ENCODE peak calls at places on chromosomes 6 and 20, in seven cellular contexts. G, M, L, S, I, C and D are unnamed samples.

GRCh38 chr6:143959865-143960264 is 48.2 kb downstream of the PLAGL1 start:
- DNase-seq in G (no peak), M (peak; percentile 5), L (no peak), S (no peak), I (no peak), C (no peak), D (no peak)

GRCh38 chr6:138278326-138278725 is 60.0 kb upstream of the PBOV1 start:
- DNase-seq in G (peak; percentile 21), M (peak; percentile 2), L (no peak), S (no peak), I (peak; percentile 9), C (no peak), D (peak; percentile 46)

GRCh38 chr20:19888269-19888669 is 128.9 kb upstream of the NAA20 start:
- DNase-seq in G (no peak), M (no peak), L (no peak), S (no peak), I (no peak), C (no peak), D (peak; percentile 18)

GRCh38 chr6:87274660-87275273 is 47.6 kb upstream of the SMIM8 start:
- DNase-seq in G (no peak), M (peak; percentile 82), L (peak; percentile 47), S (no peak), I (no peak), C (peak; percentile 21), D (peak; percentile 73)

GRCh38 chr6:1389791-1390070 is 355 bp downstream of the FOXF2 start:
- DNase-seq in G (no peak), M (no peak), L (no peak), S (no peak), I (no peak), C (no peak), D (no peak)

GRCh38 chr6:44824567-44824966 is 437.1 kb downstream of the CDC5L start:
- DNase-seq in G (no peak), M (no peak), L (no peak), S (no peak), I (no peak), C (no peak), D (no peak)

GRCh38 chr6:23505021-23505420 is 621.0 kb upstream of the NRSN1 start:
- DNase-seq in G (no peak), M (peak; percentile 77), L (no peak), S (no peak), I (no peak), C (no peak), D (peak; percentile 14)

GRCh38 chr20:32965581-32966373 is 38.5 kb downstream of the SUN5 start:
- DNase-seq in G (no peak), M (no peak), L (no peak), S (peak; percentile 55), I (no peak), C (no peak), D (no peak)

GRCh38 chr6:169936355-169936975 is 185.0 kb downstream of the ERMARD start:
- DNase-seq in G (no peak), M (no peak), L (no peak), S (no peak), I (no peak), C (no peak), D (no peak)

DNA sequence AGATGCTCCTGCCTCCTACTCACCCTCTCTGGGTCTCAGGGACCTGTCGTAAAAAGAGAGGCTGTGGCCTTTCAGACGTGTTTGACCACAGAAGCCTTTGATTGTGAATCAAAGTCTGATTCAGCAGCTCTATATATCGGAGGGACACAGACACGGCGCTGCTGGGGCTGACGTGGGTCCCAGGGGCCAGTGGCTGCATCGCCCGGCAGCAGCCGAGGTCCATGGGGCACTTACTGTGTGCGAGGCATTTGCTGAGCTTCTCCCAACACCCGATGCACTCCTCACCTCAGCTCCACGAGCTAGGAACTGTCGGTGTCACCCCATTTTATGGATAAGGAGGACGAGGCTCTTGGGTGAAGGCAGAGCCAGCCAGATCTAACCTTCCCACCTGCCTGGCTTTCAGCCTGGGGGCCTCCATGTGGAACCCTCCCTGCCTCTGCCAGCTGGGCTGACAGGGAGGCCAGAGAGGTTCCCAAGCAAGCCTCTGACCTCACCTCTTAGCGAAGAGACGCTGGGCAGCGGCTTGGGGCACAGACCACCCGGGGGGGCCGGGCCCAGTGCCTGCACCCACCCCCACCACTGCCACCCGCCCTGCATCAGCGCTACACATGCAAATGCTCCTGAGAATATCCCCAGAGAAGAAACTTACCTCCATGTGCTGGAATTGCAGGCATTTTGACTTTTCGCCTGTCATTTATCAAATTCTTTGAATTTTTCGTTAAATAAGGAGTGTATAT is 19.9 kb downstream of the PMEPA1 start:
- DNase-seq in G (no peak), M (no peak), L (no peak), S (no peak), I (no peak), C (no peak), D (no peak)
- H3K4me3 ChIP-seq in G (no peak overlapping the region), M (no peak overlapping the region), L (no peak overlapping the region), S (peak overlapping the region; percentile 55), I (no peak overlapping the region), C (no peak overlapping the region), D (no peak overlapping the region)

GRCh38 chr6:156410649-156411048 is 366.5 kb upstream of the ARID1B start:
- DNase-seq in G (no peak), M (no peak), L (no peak), S (no peak), I (no peak), C (no peak), D (no peak)
- TF ChIP-seq CTCF in G (no peak), M (peak; percentile 12), L (no peak), S (no peak), I (no peak), C (no peak), D (peak; percentile 17)

GRCh38 chr6:108673153-108673552 is 112.4 kb downstream of the FOXO3 start:
- DNase-seq in G (no peak), M (no peak), L (no peak), S (no peak), I (peak; percentile 13), C (no peak), D (no peak)

GRCh38 chr6:108677357-108677756 is 116.6 kb downstream of the FOXO3 start:
- DNase-seq in G (no peak), M (peak; percentile 20), L (no peak), S (no peak), I (no peak), C (no peak), D (no peak)

GRCh38 chr6:108673602-108674001 is 112.9 kb downstream of the FOXO3 start:
- DNase-seq in G (no peak), M (peak; percentile 29), L (no peak), S (no peak), I (no peak), C (no peak), D (no peak)

GRCh38 chr6:108676555-108676954 is 115.8 kb downstream of the FOXO3 start:
- DNase-seq in G (no peak), M (no peak), L (no peak), S (no peak), I (no peak), C (no peak), D (no peak)

GRCh38 chr6:108675226-108676160 is 114.8 kb downstream of the FOXO3 start:
- DNase-seq in G (no peak), M (no peak), L (no peak), S (no peak), I (no peak), C (no peak), D (no peak)
- H3K4me3 ChIP-seq in G (no peak overlapping the region), M (no peak overlapping the region), L (no peak overlapping the region), S (peak overlapping the region; percentile 27), I (no peak overlapping the region), C (no peak overlapping the region), D (no peak overlapping the region)

GRCh38 chr20:3825526-3825925 is 5.2 kb downstream of the AP5S1 start:
- DNase-seq in G (no peak), M (no peak), L (no peak), S (no peak), I (no peak), C (no peak), D (no peak)
- TF ChIP-seq CTCF in G (no peak), M (no peak), L (no peak), S (no peak), I (no peak), C (no peak), D (no peak)

DNA sequence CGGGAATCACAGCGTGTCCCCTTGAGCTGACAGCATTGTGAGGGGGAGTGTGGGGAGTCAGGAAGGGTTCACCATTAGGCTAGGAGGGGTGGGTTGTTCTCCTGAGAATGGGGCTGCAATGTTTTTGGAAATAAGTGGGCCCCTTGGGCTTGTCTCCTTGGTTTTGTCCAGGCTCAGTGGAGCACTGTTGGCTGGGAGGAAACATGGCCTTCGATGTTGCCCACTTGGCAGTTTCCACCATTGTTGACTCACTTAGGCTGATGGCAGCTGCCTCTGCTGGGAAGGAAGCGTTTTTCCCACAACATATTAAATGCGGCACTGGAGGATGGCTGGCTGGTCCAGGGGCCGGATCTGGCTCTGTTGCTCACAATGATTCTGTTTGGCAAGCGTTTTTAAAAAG is 512.1 kb downstream of the QKI start:
- DNase-seq in G (no peak), M (no peak), L (no peak), S (no peak), I (no peak), C (peak; percentile 4), D (no peak)
- H3K4me3 ChIP-seq in G (no peak overlapping the region), M (no peak overlapping the region), L (no peak overlapping the region), S (no peak overlapping the region), I (no peak overlapping the region), C (no peak overlapping the region), D (no peak overlapping the region)

DNA sequence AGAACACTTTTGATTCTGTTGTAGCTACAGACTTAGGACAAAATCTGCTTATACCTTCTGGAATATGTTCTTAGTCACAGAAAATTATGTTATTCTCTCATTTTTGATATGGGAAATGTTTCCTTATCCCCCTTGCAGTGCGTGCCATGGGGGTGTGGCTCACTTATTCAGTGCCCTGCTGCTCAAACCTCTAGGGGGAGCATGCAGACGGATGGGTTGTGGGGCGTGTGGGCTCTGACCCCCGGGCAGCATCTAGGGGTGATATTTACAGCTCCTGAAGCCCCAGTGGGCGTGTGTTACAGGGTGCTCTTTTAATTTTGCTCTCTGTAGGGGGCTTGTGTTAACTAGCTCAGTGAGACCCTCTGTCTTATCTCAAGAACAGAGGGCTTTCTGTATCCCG is 61.3 kb upstream of the FERMT1 start:
- DNase-seq in G (no peak), M (no peak), L (no peak), S (no peak), I (no peak), C (no peak), D (no peak)
- TF ChIP-seq CTCF in G (peak; percentile 15), M (no peak), L (no peak), S (no peak), I (peak; percentile 14), C (peak; percentile 30), D (peak; percentile 13)